ENCODE peak calls at places on chromosomes 1 and 21, in four cellular contexts. P, A, U and I are unnamed samples. For H3K4me1 and H3K27me3, the result is how much of the 10 kb centered on the place peaks cover.

GRCh38 chr1:183267646-183268431 is 81.8 kb downstream of the LAMC2 start:
- DNase-seq in P (no peak), A (no peak), U (peak), I (no peak)

GRCh38 chr1:86774305-86775304 is 70.2 kb downstream of the SH3GLB1 start:
- DNase-seq in P (peak), A (peak), U (peak), I (peak)

GRCh38 chr1:214031267-214031650 is 43.5 kb downstream of the PROX1 start:
- DNase-seq in P (no peak), A (no peak), U (no peak), I (no peak)

GRCh38 chr1:18057643-18058042 is 50.0 kb upstream of the IGSF21 start:
- DNase-seq in P (no peak), A (no peak), U (no peak), I (no peak)

GRCh38 chr1:192439373-192440025 is 122.7 kb downstream of the RGS21 start:
- DNase-seq in P (no peak), A (no peak), U (peak), I (no peak)

GRCh38 chr1:214188835-214189234 is 92.1 kb upstream of the SMYD2 start:
- DNase-seq in P (no peak), A (no peak), U (no peak), I (no peak)

GRCh38 chr1:60283690-60284089 is 210.1 kb upstream of the C1orf87 start:
- DNase-seq in P (no peak), A (no peak), U (no peak), I (no peak)

GRCh38 chr1:225766967-225767413 is 10.6 kb upstream of the SRP9 start:
- DNase-seq in P (peak), A (no peak), U (peak), I (no peak)

GRCh38 chr1:41950820-41951219 is 32.1 kb upstream of the HIVEP3 start:
- DNase-seq in P (no peak), A (no peak), U (peak), I (no peak)

GRCh38 chr21:46092811-46093667 is 4.9 kb upstream of the COL6A2 start:
- DNase-seq in P (no peak), A (no peak), U (no peak), I (no peak)

GRCh38 chr1:22111620-22112019 is 31.3 kb downstream of the WNT4 start:
- DNase-seq in P (no peak), A (no peak), U (peak), I (no peak)

GRCh38 chr1:36112823-36113222 is 12.2 kb downstream of the COL8A2 start:
- DNase-seq in P (no peak), A (no peak), U (no peak), I (no peak)

GRCh38 chr1:243890576-243890975 is 40.5 kb upstream of the AKT3 start:
- DNase-seq in P (no peak), A (no peak), U (peak), I (no peak)

GRCh38 chr1:225460021-225460736 is 32.3 kb upstream of the LBR start:
- DNase-seq in P (no peak), A (no peak), U (no peak), I (no peak)

GRCh38 chr1:165265196-165265838 is 91.2 kb downstream of the LMX1A start:
- DNase-seq in P (no peak), A (no peak), U (no peak), I (no peak)

GRCh38 chr1:197285526-197286217 is 17.6 kb downstream of the CRB1 start:
- DNase-seq in P (no peak), A (no peak), U (no peak), I (no peak)

GRCh38 chr1:6688757-6689156 is 12.9 kb downstream of the DNAJC11 start:
- DNase-seq in P (no peak), A (no peak), U (peak), I (no peak)

GRCh38 chr1:228369608-228370438 is 36.8 kb downstream of the TRIM11 start:
- DNase-seq in P (no peak), A (no peak), U (no peak), I (peak)

GRCh38 chr1:1059494-1060280 is 14.4 kb downstream of the RNF223 start:
- DNase-seq in P (peak), A (peak), U (peak), I (peak)

GRCh38 chr1:109937738-109938137 is 27.1 kb downstream of the CSF1 start:
- DNase-seq in P (no peak), A (no peak), U (no peak), I (no peak)

GRCh38 chr1:202365092-202365815 is 16.8 kb downstream of the PPP1R12B start:
- DNase-seq in P (no peak), A (no peak), U (peak), I (no peak)

GRCh38 chr1:3369437-3370076 is 84.9 kb upstream of the ARHGEF16 start:
- DNase-seq in P (peak), A (no peak), U (peak), I (no peak)

DNA sequence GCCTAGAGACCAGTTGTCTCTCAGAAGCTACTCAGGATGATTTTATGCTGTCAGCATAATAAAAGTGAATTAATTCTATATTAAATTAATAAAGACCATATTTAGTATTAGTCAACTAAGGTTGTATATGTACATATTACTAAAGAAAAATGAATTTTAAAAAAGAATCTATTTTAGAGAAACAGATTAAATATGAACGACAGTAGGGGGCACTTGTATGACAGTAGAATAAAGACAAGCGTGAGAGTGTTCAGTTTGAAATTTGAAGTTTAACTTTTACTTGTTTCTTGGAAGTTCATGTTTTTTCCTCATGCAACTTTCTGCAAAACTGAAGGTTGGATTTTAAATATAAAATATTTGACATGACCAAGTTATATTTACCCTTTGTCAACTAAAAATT is 67.9 kb upstream of the MACF1 start:
- DNase-seq in P (no peak), A (no peak), U (no peak), I (no peak)
- H3K4me1 ChIP-seq in P (under half), A (under half), U (under half), I (under half)

DNA sequence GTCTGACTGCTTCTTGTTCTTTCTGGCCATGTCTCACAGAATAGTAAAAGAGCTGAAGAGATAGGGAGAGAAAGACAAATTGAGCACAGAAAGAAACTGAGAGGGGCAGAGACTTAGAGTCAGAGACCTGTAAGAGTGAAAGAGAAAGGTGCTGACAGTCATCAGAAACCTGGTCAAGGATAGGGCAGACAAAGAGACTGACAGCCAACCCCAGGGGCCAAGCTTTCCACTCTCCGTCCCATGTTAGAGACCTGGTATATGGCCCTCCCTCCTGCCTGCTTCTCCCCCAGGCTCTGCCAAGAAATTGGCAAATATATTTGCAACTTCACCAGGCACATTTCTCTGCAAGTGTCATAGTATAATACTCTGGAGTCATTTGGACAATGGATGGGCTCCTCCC is 64.6 kb downstream of the RHBG start:
- DNase-seq in P (no peak), A (no peak), U (no peak), I (no peak)
- H3K27me3 ChIP-seq in P (half or more), A (half or more), U (half or more), I (half or more)

GRCh38 chr21:38506606-38507331 is 8.5 kb upstream of the ERG start:
- DNase-seq in P (no peak), A (no peak), U (no peak), I (no peak)
- H3K4me3 ChIP-seq in P (no peak), A (no peak), U (no peak), I (peak)

GRCh38 chr21:41903559-41904351 is 24.6 kb upstream of the PRDM15 start:
- DNase-seq in P (no peak), A (no peak), U (no peak), I (no peak)

GRCh38 chr21:41906770-41907169 is 27.6 kb upstream of the PRDM15 start:
- DNase-seq in P (no peak), A (no peak), U (no peak), I (no peak)

GRCh38 chr21:41902946-41903345 is 23.8 kb upstream of the PRDM15 start:
- DNase-seq in P (no peak), A (no peak), U (no peak), I (no peak)

GRCh38 chr21:41908829-41909228 is 29.7 kb upstream of the PRDM15 start:
- DNase-seq in P (no peak), A (no peak), U (no peak), I (no peak)

DNA sequence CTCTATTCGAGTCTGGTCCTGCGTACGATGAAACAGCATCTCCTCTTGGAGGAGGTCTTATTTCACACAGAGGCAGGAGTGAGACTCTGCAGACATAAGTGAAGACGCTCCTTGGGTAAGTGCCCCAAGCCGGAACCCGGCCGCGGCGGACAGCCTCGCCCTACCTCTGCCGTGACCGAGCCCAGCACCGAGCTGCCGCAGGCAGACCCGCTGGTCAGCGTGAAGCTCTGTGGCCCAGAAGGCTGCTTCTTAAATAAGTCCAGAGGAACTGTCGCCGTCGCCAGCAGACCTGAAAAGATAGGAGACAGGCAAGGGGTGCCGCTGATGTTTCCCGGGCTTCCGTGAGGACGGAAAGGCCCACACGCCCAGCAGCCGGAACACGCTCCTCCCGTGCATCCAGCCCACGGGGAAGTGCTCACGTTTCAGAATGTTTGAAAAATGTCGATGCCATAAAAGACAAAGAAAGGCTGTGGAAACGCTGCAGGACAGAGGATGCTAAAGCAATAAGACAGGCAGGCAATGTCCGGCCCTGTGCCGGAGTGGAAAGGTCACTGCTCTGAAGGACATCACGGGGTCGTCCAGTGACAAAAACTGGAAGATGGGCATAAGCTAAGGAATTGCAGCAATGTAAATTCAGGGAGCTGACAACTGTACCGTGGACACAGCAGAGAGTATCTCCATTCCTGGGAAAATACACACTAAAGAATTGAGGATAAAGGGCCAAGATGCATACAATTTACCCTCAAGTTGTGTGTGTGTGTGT is 28.5 kb upstream of the PRDM15 start:
- DNase-seq in P (no peak), A (no peak), U (no peak), I (no peak)
- H3K4me1 ChIP-seq in P (under half), A (under half), U (under half), I (under half)